ENCODE peak calls at places on chromosome 19, in four cellular contexts. S is HepG2, O is H1, R is SK-N-SH. E is an unnamed sample.

GRCh38 chr19:41114132-41114531 is at the start of gene CYP2F1:
- DNase-seq in O (no peak), S (no peak), R (no peak), E (no peak)

GRCh38 chr19:16671652-16672274 is 10.8 kb downstream of the TMEM38A start:
- DNase-seq in R (no peak), S (no peak), O (no peak), E (no peak)

GRCh38 chr19:40633207-40633606 is 32.0 kb downstream of the LTBP4 start:
- DNase-seq in S (peak), O (no peak), R (no peak), E (no peak)

GRCh38 chr19:48554385-48555091 is 2.6 kb downstream of the SULT2B1 start:
- DNase-seq in R (no peak), O (peak), S (peak), E (no peak)

GRCh38 chr19:2634228-2634951 is 68.1 kb downstream of the GNG7 start:
- DNase-seq in R (no peak), S (no peak), O (no peak), E (no peak)

GRCh38 chr19:15091918-15092753 is 10.1 kb downstream of the OR1I1 start:
- DNase-seq in O (no peak), S (peak), R (peak), E (peak)

GRCh38 chr19:58409010-58409790 is 751 bp downstream of the ZNF584 start:
- DNase-seq in O (no peak), R (peak), S (no peak), E (no peak)

GRCh38 chr19:31279436-31279765 is 69.8 kb downstream of the TSHZ3 start:
- DNase-seq in S (no peak), R (no peak), O (no peak), E (no peak)

GRCh38 chr19:53389591-53390377 is 5.2 kb upstream of the ZNF765 start:
- DNase-seq in S (no peak), R (peak), O (peak), E (no peak)

GRCh38 chr19:11658954-11659353 is 61.7 kb downstream of the ZNF627 start:
- DNase-seq in O (no peak), S (no peak), R (no peak), E (peak)

GRCh38 chr19:35882074-35882832 is 13.9 kb downstream of the APLP1 start:
- DNase-seq in S (peak), R (peak), O (no peak), E (peak)

GRCh38 chr19:48739400-48739825 is 997 bp downstream of the RASIP1 start:
- DNase-seq in R (peak), S (no peak), O (no peak), E (no peak)

GRCh38 chr19:30870861-30871260 is 478.4 kb downstream of the TSHZ3 start:
- DNase-seq in R (peak), O (no peak), S (no peak), E (peak)

GRCh38 chr19:35513975-35514809 is 743 bp upstream of the DMKN start:
- DNase-seq in R (no peak), S (peak), O (no peak), E (peak)

GRCh38 chr19:1360818-1361461 is 22.8 kb upstream of the NDUFS7 start:
- DNase-seq in S (no peak), O (no peak), R (peak), E (no peak)

GRCh38 chr19:16070366-16070990 is 5.8 kb upstream of the TPM4 start:
- DNase-seq in S (peak), O (no peak), R (no peak), E (no peak)

GRCh38 chr19:1245468-1245867 is 2.9 kb upstream of the MIDN start:
- DNase-seq in R (no peak), O (no peak), S (no peak), E (no peak)

GRCh38 chr19:2245273-2245672 is 3.9 kb upstream of the AMH start:
- DNase-seq in O (no peak), S (no peak), R (no peak), E (no peak)

GRCh38 chr19:16739546-16739945 is 19.9 kb downstream of the NWD1 start:
- DNase-seq in O (no peak), S (no peak), R (no peak), E (no peak)

GRCh38 chr19:35206379-35206778 is 22.2 kb downstream of the FAM187B start:
- DNase-seq in R (no peak), S (no peak), O (no peak), E (no peak)

GRCh38 chr19:4059931-4060620 is 6.6 kb downstream of the ZBTB7A start:
- DNase-seq in R (no peak), S (no peak), O (no peak), E (no peak)

GRCh38 chr19:35266149-35266903 is 2.4 kb upstream of the USF2 start:
- DNase-seq in O (no peak), S (no peak), R (no peak), E (no peak)

DNA sequence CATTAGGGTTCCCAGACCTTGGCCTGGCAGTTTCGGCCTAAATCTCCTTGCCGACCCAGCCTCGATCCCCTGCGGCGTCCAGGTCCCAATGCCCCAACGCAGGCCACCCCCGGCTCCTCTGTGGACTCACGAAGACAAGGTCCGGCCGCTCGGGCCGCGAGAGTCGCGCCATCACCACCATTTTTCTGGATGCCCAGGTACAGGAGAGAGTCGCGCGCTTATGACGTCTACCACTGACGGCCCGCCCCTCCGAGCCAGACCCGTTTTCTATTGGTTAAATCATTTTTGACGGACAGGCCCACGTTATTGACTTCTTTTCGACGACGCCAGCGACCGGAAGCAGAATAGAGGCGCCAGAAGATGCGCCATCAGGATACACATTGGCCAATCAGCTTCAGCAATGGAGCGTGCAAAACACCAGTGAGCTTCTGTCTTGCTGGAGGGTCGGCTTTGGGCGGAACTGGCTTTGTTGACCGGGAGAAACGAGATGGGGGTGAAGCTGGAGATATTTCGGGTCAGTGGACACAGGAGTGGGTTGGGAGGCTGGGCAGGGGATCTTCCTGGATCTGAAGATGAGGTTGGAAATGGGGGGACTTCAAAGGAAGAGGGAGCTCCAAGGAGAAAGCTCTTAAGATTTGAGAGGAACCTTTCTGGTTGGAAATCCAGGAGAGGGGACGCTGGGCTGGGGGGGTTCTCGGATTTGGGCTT is at the start of the genes PET100 and XAB2:
- DNase-seq in O (peak), R (peak), S (peak), E (peak)
- TF ChIP-seq JUND in O (no peak), R (no peak), S (no peak), E (no peak)

GRCh38 chr19:13209797-13210775 is 59.9 kb downstream of the IER2 start:
- DNase-seq in S (no peak), O (no peak), R (no peak), E (no peak)
- TF ChIP-seq JUND in S (no peak), O (no peak), R (no peak), E (no peak)

DNA sequence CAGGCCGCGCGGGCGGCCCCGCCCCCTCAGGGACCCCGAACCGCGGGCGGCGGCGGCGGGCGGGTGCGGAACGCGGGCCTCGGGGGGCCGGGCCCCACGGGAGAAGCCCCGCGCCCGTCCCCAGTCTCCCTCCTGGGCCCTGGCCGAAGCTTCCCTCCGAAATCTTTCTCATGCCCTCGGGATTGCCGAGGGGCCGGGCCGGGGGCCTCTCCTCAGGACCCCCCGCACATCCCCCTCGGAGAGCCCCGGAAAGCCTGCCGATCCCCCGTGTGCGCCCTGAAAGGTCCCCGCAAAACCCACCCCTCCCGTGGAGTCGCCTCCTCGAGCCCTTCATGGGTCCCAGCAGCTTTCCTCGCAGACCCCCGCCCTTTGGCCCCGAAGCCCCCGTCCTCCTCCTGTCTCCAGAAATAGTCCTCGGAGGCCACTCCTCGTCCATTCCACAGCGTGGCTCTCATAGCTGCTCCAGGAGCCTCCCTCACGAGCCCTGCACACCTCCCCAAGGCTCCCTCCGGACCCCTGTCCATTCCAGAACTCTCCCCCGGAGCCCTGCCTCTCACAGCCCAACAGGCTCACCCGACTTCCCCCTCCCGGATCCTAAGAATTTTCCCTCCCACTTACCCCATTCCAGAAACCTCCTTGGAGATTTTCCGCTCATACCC is 555 bp downstream of the SAMD4B start:
- DNase-seq in S (no peak), R (peak), O (no peak), E (no peak)
- TF ChIP-seq JUND in S (no peak), R (no peak), O (no peak), E (no peak)

GRCh38 chr19:28428644-28429348 is 784.2 kb downstream of the UQCRFS1 start:
- DNase-seq in S (no peak), R (no peak), O (no peak), E (no peak)
- TF ChIP-seq JUND in S (no peak), R (no peak), O (no peak), E (no peak)

GRCh38 chr19:17881701-17882100 is 10.0 kb downstream of the SLC5A5 start:
- DNase-seq in O (no peak), S (no peak), R (peak), E (no peak)
- TF ChIP-seq JUND in O (no peak), S (no peak), R (no peak), E (no peak)

GRCh38 chr19:56101746-56102535 is 19.2 kb downstream of the ZNF787 start:
- DNase-seq in O (no peak), S (no peak), R (no peak), E (no peak)

GRCh38 chr19:56097776-56098175 is 23.3 kb downstream of the ZNF787 start:
- DNase-seq in R (no peak), O (no peak), S (no peak), E (no peak)

GRCh38 chr19:56098731-56099577 is 22.1 kb downstream of the ZNF787 start:
- DNase-seq in O (no peak), R (no peak), S (no peak), E (no peak)

GRCh38 chr19:56101095-56101494 is 20.0 kb downstream of the ZNF787 start:
- DNase-seq in S (no peak), O (no peak), R (no peak), E (no peak)

GRCh38 chr19:56099638-56100539 is 21.2 kb downstream of the ZNF787 start:
- DNase-seq in R (no peak), O (no peak), S (no peak), E (no peak)
- TF ChIP-seq JUND in R (no peak), O (no peak), S (no peak), E (no peak)

GRCh38 chr19:45294291-45295029 is 28.2 kb downstream of the CKM start:
- DNase-seq in R (no peak), S (no peak), O (no peak), E (no peak)
- TF ChIP-seq JUND in R (no peak), S (no peak), O (no peak), E (no peak)

DNA sequence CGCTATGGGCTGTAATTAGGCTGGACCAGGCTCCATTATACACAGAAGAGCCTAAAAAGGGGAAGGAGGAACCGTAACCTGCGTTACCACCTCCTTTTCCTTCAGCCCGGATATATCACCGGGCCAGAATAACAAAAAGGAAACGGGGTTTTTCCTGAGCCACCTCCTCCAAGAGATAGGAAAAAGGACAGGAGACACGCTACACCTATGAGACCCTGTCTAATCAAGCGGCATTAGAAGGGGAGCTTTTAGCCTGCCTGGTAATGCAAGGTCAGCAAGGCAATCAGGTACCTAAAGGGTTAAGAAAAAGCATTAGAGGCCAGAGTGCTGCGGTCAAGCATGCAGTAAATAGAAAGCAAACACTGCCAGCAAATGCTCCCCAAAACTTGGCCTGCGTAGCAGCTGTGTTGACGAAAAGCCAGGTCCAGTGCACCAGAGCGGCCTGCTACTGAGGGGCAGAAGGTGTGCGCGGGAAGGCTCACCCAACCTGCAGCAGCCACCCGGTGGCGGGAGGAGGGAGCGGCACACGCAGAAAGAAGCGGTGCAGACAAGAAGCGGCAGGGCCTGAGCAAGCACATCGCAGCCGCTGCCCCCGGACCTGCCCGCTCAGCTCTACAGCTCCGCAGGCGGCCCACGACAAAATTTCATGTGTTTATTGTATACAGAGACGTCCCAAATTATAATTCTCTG is 1466.1 kb downstream of the UQCRFS1 start:
- DNase-seq in R (peak), O (peak), S (no peak), E (peak)
- TF ChIP-seq JUND in R (no peak), O (no peak), S (no peak), E (no peak)

GRCh38 chr19:46842791-46843190 is 7.9 kb downstream of the AP2S1 start:
- DNase-seq in R (no peak), S (no peak), O (no peak), E (no peak)

GRCh38 chr19:46844067-46844489 is 6.6 kb downstream of the AP2S1 start:
- DNase-seq in S (no peak), R (no peak), O (no peak), E (no peak)

GRCh38 chr19:46840157-46840942 is 10.3 kb downstream of the AP2S1 start:
- DNase-seq in S (peak), R (peak), O (no peak), E (peak)

GRCh38 chr19:46839752-46840151 is 10.9 kb downstream of the AP2S1 start:
- DNase-seq in R (peak), O (no peak), S (no peak), E (no peak)

GRCh38 chr19:46841458-46842083 is 9.1 kb downstream of the AP2S1 start:
- DNase-seq in S (no peak), O (no peak), R (no peak), E (no peak)
- TF ChIP-seq JUND in S (no peak), O (no peak), R (no peak), E (no peak)

DNA sequence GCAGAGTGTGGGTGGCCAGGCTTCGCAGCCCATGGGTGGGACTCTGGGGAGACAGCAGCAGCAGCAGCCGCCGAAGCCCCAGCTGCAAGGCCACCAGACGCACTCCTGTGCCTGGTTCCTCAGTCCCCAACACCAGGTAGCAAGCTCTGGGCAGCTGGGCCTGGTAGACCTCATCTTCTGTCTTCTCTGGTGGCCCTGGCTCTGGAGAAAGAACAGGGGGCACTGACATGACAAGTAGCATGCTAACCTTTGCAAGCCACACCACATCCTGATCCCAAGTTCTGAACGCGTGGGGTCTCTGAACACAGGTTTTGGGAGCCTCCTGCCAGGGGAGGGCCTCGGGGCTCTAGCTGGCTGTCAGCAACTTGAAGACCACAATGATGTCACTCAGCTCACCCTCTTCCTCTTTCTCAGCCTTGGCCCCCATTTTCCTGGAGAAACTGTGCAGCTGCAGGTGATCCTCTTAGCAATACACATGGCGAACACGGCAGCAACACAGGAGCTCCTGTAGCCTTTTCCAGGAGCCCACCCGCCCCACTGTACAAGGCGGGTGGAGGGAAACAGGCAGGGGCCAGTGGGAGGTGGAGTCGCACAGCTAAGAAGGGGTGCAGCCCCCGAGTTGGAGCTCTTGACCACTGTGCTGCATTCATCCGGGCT is 5.8 kb downstream of the FUZ start:
- DNase-seq in O (no peak), S (no peak), R (no peak), E (no peak)
- TF ChIP-seq JUND in O (no peak), S (no peak), R (no peak), E (no peak)